ENCODE peak calls at places on chromosomes 3 and 15, in seven cellular contexts. D is NCI-H1105 treated with DMSO at 0.1 percent for 48 hours, A is fibroblast of villous mesenchyme, X is KBM-7, R is aorta, N is Kasumi-1, S is hepatocyte. K is an unnamed sample.

GRCh38 chr3:107588217-107588616 is 65.5 kb downstream of the BBX start:
- DNase-seq in S (no peak), X (no peak), R (no peak), D (peak), A (no peak), N (no peak), K (no peak)

GRCh38 chr3:14605070-14605469 is 46.5 kb upstream of the CCDC174 start:
- DNase-seq in X (no peak), S (peak), N (no peak), A (no peak), D (no peak), R (no peak), K (peak)

GRCh38 chr15:60044636-60045273 is 40.6 kb downstream of the FOXB1 start:
- DNase-seq in D (no peak), R (no peak), A (no peak), X (peak), S (no peak), N (no peak), K (no peak)

GRCh38 chr15:75107905-75108838 is 84.8 kb downstream of the PPCDC start:
- DNase-seq in N (peak), A (peak), X (peak), D (no peak), S (peak), R (peak), K (peak)

GRCh38 chr15:72341361-72341760 is 21.4 kb upstream of the CELF6 start:
- DNase-seq in D (no peak), N (no peak), S (peak), A (peak), X (no peak), R (no peak), K (peak)

GRCh38 chr15:99755692-99756409 is 22.6 kb upstream of the LYSMD4 start:
- DNase-seq in A (peak), D (peak), R (peak), S (peak), X (peak), N (peak), K (peak)

GRCh38 chr3:2741520-2741919 is 368.7 kb downstream of the IL5RA start:
- DNase-seq in R (no peak), N (no peak), S (no peak), D (no peak), X (no peak), A (peak), K (no peak)

GRCh38 chr3:133083395-133083794 is 45.2 kb downstream of the TMEM108 start:
- DNase-seq in A (no peak), X (no peak), R (no peak), S (no peak), D (no peak), N (no peak), K (no peak)

GRCh38 chr3:179063945-179064560 is 7.6 kb downstream of the ZMAT3 start:
- DNase-seq in S (no peak), R (no peak), X (no peak), N (no peak), A (peak), D (no peak), K (no peak)

GRCh38 chr15:23441204-23441603 is 5.8 kb downstream of the GOLGA6L2 start:
- DNase-seq in D (no peak), A (no peak), R (no peak), X (no peak), N (no peak), S (no peak), K (no peak)

GRCh38 chr3:36135863-36136262 is 244.4 kb upstream of the STAC start:
- DNase-seq in R (no peak), N (no peak), D (no peak), A (no peak), X (no peak), S (no peak), K (no peak)

GRCh38 chr3:69806735-69807438 is 67.6 kb downstream of the MITF start:
- DNase-seq in A (peak), R (no peak), S (no peak), D (no peak), N (no peak), X (no peak), K (no peak)

GRCh38 chr15:52100807-52101206 is 11.8 kb downstream of the BCL2L10 start:
- DNase-seq in R (peak), A (peak), N (peak), D (no peak), S (peak), X (no peak), K (peak)

K was measured in fibroblast of pulmonary artery.